ENCODE peak calls at places on chromosome X, in four cellular contexts. F, N, G and A are unnamed samples.

GRCh38 chrX:55488559-55489314 is 911 bp downstream of the USP51 start:
- DNase-seq in N (peak; percentile 38), G (no peak), F (peak; percentile 88), A (peak; percentile 10)

GRCh38 chrX:139811942-139812629 is 104.1 kb upstream of the MCF2 start:
- DNase-seq in F (no peak), N (no peak), G (no peak), A (no peak)

GRCh38 chrX:125757794-125758564 is 408.1 kb downstream of the DCAF12L2 start:
- DNase-seq in F (no peak), G (no peak), N (no peak), A (no peak)

GRCh38 chrX:39848243-39848642 is 249.5 kb downstream of the BCOR start:
- DNase-seq in N (peak; percentile 9), F (no peak), G (no peak), A (no peak)

GRCh38 chrX:17442898-17443297 is 67.9 kb downstream of the NHS start:
- DNase-seq in F (no peak), N (no peak), G (no peak), A (peak; percentile 9)

GRCh38 chrX:150548684-150549083 is 19.7 kb upstream of the MTM1 start:
- DNase-seq in N (peak; percentile 63), G (no peak), F (no peak), A (peak; percentile 60)

GRCh38 chrX:15674514-15674898 is 9.9 kb upstream of the CLTRN start:
- DNase-seq in G (peak; percentile 87), N (peak; percentile 90), F (peak; percentile 99), A (peak; percentile 84)

GRCh38 chrX:53435997-53436396 is 1.8 kb upstream of the HSD17B10 start:
- DNase-seq in G (no peak), N (peak; percentile 76), F (peak; percentile 75), A (peak; percentile 53)

GRCh38 chrX:129697204-129697829 is 41.5 kb upstream of the XPNPEP2 start:
- DNase-seq in F (no peak), N (no peak), G (no peak), A (no peak)

GRCh38 chrX:20139966-20140365 is 1.7 kb downstream of the EIF1AX start:
- DNase-seq in G (peak; percentile 27), F (no peak), N (peak; percentile 61), A (peak; percentile 61)

GRCh38 chrX:49192722-49193328 is 6.7 kb upstream of the PRICKLE3 start:
- DNase-seq in N (peak; percentile 50), F (no peak), G (no peak), A (peak; percentile 34)

GRCh38 chrX:84363054-84363453 is 139.2 kb downstream of the HDX start:
- DNase-seq in N (no peak), F (no peak), G (no peak), A (no peak)

GRCh38 chrX:119489212-119490074 is 21.2 kb downstream of the SLC25A5 start:
- DNase-seq in N (no peak), G (no peak), F (no peak), A (no peak)

GRCh38 chrX:75181721-75182120 is 25.6 kb upstream of the ABCB7 start:
- DNase-seq in N (peak; percentile 32), F (no peak), G (no peak), A (peak; percentile 28)

GRCh38 chrX:102129473-102129872 is 4.0 kb downstream of the TCEAL2 start:
- DNase-seq in N (peak; percentile 10), G (no peak), F (no peak), A (peak; percentile 20)

GRCh38 chrX:69362889-69363288 is 141.2 kb upstream of the NALF2 start:
- DNase-seq in G (peak; percentile 47), F (no peak), N (no peak), A (no peak)

GRCh38 chrX:7019555-7019954 is 128.0 kb upstream of the STS start:
- DNase-seq in G (no peak), N (peak; percentile 10), F (no peak), A (no peak)

GRCh38 chrX:143570747-143571146 is 53.5 kb upstream of the SPANXN3 start:
- DNase-seq in F (no peak), N (no peak), G (no peak), A (no peak)

GRCh38 chrX:28158019-28158777 is 176.9 kb upstream of the DCAF8L1 start:
- DNase-seq in F (no peak), G (no peak), N (no peak), A (no peak)

GRCh38 chrX:4314586-4314985 is 601.1 kb upstream of the PRKX start:
- DNase-seq in G (no peak), F (no peak), N (no peak), A (no peak)

GRCh38 chrX:151821226-151821625 is 86.7 kb downstream of the CNGA2 start:
- DNase-seq in N (peak; percentile 35), G (no peak), F (no peak), A (peak; percentile 22)

GRCh38 chrX:39174761-39175417 is 373.6 kb downstream of the MID1IP1 start:
- DNase-seq in G (no peak), F (no peak), N (no peak), A (no peak)

GRCh38 chrX:68708503-68709290 is 61.2 kb downstream of the STARD8 start:
- DNase-seq in F (no peak), G (no peak), N (no peak), A (no peak)

GRCh38 chrX:51459125-51459524 is 37.3 kb downstream of the NUDT11 start:
- DNase-seq in N (peak; percentile 46), F (no peak), G (no peak), A (peak; percentile 29)

GRCh38 chrX:4315891-4316290 is 602.4 kb upstream of the PRKX start:
- DNase-seq in G (no peak), F (no peak), N (no peak), A (no peak)

GRCh38 chrX:101785142-101785541 is 125.5 kb upstream of the ARMCX2 start:
- DNase-seq in N (no peak), F (no peak), G (no peak), A (no peak)

DNA sequence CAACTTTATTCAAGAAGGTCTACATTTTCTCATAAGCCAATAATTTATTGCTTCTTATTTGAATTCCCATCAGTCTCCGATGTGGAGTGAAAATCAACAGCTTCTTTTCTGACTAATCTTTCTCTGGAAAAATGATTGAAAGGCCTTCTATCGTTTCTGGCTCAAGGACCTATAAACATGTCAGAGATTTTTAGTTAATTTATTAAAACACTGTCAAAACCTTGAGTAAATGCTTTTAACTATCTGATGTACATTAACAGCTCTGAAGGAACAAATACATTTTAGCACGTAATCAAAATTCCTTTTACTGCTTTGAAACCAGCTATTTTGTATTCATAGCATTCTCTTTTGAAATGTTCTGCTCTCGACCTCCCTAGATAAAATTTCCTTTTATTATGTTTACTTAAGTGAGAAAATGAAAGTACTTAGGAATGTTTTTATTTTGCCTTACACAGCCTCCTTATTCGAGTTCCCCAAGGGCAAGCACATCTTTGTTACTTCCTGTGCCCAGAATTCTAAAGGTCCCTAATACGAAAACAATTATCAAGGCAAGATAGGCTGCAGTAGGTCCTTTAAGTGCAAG is 3.2 kb upstream of the ZFX start:
- DNase-seq in N (no peak), F (no peak), G (no peak), A (no peak)
- H3K4me3 ChIP-seq in N (no peak overlapping the region), F (peak overlapping the region; percentile 43), G (no peak overlapping the region), A (no peak overlapping the region)

DNA sequence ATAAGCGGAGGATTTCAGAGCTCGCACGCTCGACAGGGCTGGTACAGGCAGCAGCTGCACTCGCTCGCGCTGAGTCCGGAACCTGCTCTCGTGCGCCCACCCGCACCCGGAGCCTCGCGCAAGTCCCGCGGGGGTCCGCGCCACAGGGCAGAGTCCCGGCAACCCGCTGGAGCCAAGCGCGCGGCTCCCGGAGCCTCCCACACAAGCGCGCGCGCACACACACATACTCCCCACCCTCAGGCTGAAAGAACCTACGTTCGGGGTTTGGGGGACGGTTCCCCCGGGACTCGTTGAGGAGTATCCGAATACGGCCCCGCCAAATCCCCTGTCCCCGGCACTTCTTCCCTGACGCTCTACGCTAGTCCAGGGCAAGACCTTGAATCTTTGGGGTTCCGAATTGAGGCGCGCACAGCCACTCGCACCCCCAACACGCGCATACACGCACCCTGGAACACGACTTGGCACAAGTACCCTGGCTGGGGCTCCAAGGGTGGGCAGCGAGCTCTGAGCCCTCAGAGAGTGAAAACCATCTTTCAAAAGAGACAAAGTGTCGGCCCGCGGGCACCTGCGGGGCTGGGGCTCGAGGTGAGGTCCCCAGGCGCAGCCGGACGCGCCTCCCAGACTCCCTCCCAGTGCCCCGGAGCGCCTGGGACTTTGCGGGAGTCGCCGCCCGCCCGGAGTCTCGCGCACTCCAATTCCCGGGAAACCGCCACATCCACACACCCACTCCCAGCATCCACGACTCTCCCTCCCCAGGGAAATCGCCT is 942 bp downstream of the ANOS1 start:
- DNase-seq in G (no peak), F (no peak), N (peak; percentile 9), A (no peak)
- H3K4me3 ChIP-seq in G (peak overlapping the region; percentile 41), F (peak overlapping the region; percentile 37), N (peak overlapping the region; percentile 41), A (peak overlapping the region; percentile 43)

GRCh38 chrX:2824886-2825285 is 3.8 kb upstream of the GYG2 start:
- DNase-seq in F (no peak), N (no peak), G (no peak), A (no peak)

GRCh38 chrX:2831471-2832228 is 2.9 kb downstream of the GYG2 start:
- DNase-seq in G (no peak), F (no peak), N (no peak), A (no peak)

GRCh38 chrX:2828404-2829065 is at the start of gene GYG2:
- DNase-seq in N (no peak), F (peak; percentile 68), G (no peak), A (no peak)

GRCh38 chrX:2829066-2829430 is 318 bp downstream of the GYG2 start:
- DNase-seq in F (no peak), G (no peak), N (no peak), A (no peak)

GRCh38 chrX:2829469-2830246 is 928 bp downstream of the GYG2 start:
- DNase-seq in G (no peak), F (peak; percentile 80), N (no peak), A (no peak)
- H3K4me3 ChIP-seq in G (peak overlapping the region; percentile 37), F (no peak overlapping the region), N (no peak overlapping the region), A (no peak overlapping the region)

GRCh38 chrX:153969904-153970397 is 1.7 kb downstream of the HCFC1 start:
- DNase-seq in N (no peak), F (peak; percentile 86), G (no peak), A (no peak)

GRCh38 chrX:153968754-153969124 is 2.9 kb downstream of the HCFC1 start:
- DNase-seq in N (peak; percentile 13), F (peak; percentile 75), G (no peak), A (no peak)

GRCh38 chrX:153970398-153971123 is 1.1 kb downstream of the HCFC1 start:
- DNase-seq in G (peak; percentile 34), F (peak; percentile 86), N (peak; percentile 14), A (no peak)

GRCh38 chrX:153968255-153968654 is 3.4 kb downstream of the HCFC1 start:
- DNase-seq in F (no peak), N (no peak), G (no peak), A (no peak)

DNA sequence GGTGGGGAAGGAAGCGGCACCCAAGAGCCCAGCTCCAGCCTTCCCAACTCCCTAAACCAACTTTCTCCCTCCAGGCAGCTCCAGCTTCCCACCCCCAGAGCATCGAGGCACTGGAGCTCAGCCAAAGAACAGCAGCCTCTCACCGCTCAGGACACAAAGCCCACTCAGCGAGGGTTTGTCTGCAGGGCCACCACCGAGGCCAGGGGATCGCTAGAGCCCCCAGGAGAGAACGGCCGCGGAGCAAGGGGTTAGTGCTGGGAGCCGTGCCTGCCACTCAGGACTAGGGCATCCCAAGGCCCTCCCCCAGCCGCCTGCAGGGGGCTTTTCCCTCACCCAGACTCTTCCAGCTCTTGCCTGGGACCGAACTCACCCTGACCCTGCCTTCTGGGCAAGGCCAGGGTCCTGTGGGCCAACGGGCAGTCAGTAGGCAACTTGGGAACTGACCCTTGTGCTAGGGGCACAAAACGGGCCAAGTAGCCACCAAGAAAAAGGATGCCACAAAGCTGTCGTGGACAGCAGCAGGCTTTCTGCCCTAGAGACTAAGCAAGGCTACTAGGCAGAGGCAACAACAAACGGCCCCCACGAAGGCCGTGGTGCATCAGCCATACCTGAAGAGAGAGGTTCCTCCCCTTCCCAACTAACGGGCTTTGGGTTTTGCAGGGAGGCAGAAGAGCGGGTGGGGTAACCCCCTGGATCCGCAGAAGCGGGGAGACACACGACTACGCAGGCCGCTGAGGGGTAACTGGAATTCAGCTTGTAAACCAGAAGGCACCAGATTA is 2.3 kb downstream of the HCFC1 start:
- DNase-seq in N (no peak), F (peak; percentile 80), G (no peak), A (no peak)
- H3K4me3 ChIP-seq in N (peak overlapping the region; percentile 77), F (peak overlapping the region; percentile 88), G (peak overlapping the region; percentile 92), A (peak overlapping the region; percentile 80)